ENCODE peak calls at places on chromosomes 7 and 10, in five cellular contexts. I, D, E, T and L are unnamed samples.
A peak's percentile ranks its signal among the peaks of the same experiment; 100 is the strongest.

GRCh38 chr7:1912472-1913289 is 242.6 kb downstream of the ELFN1 start:
- DNase-seq in I (no peak), E (no peak), T (no peak), D (no peak), L (no peak)

GRCh38 chr10:62852961-62853702 is 37.0 kb upstream of the EGR2 start:
- DNase-seq in I (no peak), D (no peak), E (no peak), T (no peak), L (peak; percentile 76)

GRCh38 chr10:96548589-96548988 is 34.9 kb upstream of the TLL2 start:
- DNase-seq in I (no peak), D (no peak), T (no peak), E (no peak), L (no peak)

GRCh38 chr7:47551550-47552121 is 30.3 kb downstream of the TNS3 start:
- DNase-seq in E (no peak), I (no peak), T (no peak), D (no peak), L (peak; percentile 40)

GRCh38 chr7:14836006-14836405 is 66.5 kb downstream of the DGKB start:
- DNase-seq in T (no peak), D (no peak), I (no peak), E (no peak), L (no peak)

GRCh38 chr10:50520115-50520514 is 103.6 kb downstream of the SGMS1 start:
- DNase-seq in I (no peak), D (no peak), E (no peak), T (no peak), L (no peak)

GRCh38 chr10:69089638-69090599 is 2.0 kb downstream of the SRGN start:
- DNase-seq in T (no peak), I (no peak), E (peak; percentile 83), D (no peak), L (no peak)

GRCh38 chr7:2172311-2173183 is 60.2 kb downstream of the MAD1L1 start:
- DNase-seq in D (no peak), T (no peak), I (peak; percentile 44), E (peak; percentile 77), L (no peak)

GRCh38 chr10:105287970-105288369 is 646.9 kb downstream of the SORCS3 start:
- DNase-seq in E (no peak), T (no peak), I (no peak), D (no peak), L (no peak)

GRCh38 chr10:106959521-106959920 is 205.0 kb downstream of the SORCS1 start:
- DNase-seq in D (no peak), I (no peak), T (no peak), E (no peak), L (no peak)

GRCh38 chr7:92754756-92755581 is 81.4 kb downstream of the CDK6 start:
- DNase-seq in I (no peak), E (no peak), T (no peak), D (peak; percentile 15), L (no peak)

GRCh38 chr10:107611101-107611500 is 446.6 kb upstream of the SORCS1 start:
- DNase-seq in T (no peak), E (no peak), D (no peak), I (peak; percentile 83), L (no peak)

GRCh38 chr7:142892941-142893340 is 7.4 kb upstream of the TRPV6 start:
- DNase-seq in T (no peak), I (no peak), D (no peak), E (no peak), L (no peak)

GRCh38 chr10:108597031-108597430 is 1326.3 kb downstream of the XPNPEP1 start:
- DNase-seq in I (no peak), D (no peak), E (no peak), T (no peak), L (no peak)

GRCh38 chr10:70932415-70933196 is 44.2 kb upstream of the PCBD1 start:
- DNase-seq in I (no peak), E (peak; percentile 52), D (no peak), T (no peak), L (no peak)

GRCh38 chr7:6640246-6640721 is 3.2 kb downstream of the ZNF316 start:
- DNase-seq in I (no peak), E (peak; percentile 35), T (no peak), D (peak; percentile 68), L (peak; percentile 53)

GRCh38 chr10:78774999-78775711 is 293.6 kb upstream of the ZMIZ1 start:
- DNase-seq in I (no peak), D (no peak), E (no peak), T (no peak), L (no peak)
- H3K4me2 ChIP-seq in I (no peak overlapping the region), D (no peak overlapping the region), E (no peak overlapping the region), T (no peak overlapping the region), L (no peak overlapping the region)

GRCh38 chr7:106067678-106068077 is 44.4 kb downstream of the SYPL1 start:
- DNase-seq in T (no peak), E (no peak), I (no peak), D (no peak), L (no peak)
- H3K4me1 ChIP-seq in T (peaks cover 15% of the 10 kb centered on the region), E (peaks cover 35% of the 10 kb centered on the region), I (peaks cover 80% of the 10 kb centered on the region), D (peaks cover 29% of the 10 kb centered on the region), L (peaks cover 100% of the 10 kb centered on the region)

GRCh38 chr7:100559127-100559526 is 14.6 kb downstream of the SAP25 start:
- DNase-seq in D (no peak), I (no peak), T (no peak), E (no peak), L (no peak)
- H3K4me2 ChIP-seq in D (no peak overlapping the region), I (no peak overlapping the region), T (no peak overlapping the region), E (no peak overlapping the region), L (no peak overlapping the region)

GRCh38 chr10:88880287-88881094 is 446 bp downstream of the STAMBPL1 start:
- DNase-seq in D (no peak), E (peak; percentile 82), I (peak; percentile 83), T (peak; percentile 51), L (peak; percentile 84)

GRCh38 chr10:88879754-88880286 is at the start of gene STAMBPL1:
- DNase-seq in D (no peak), I (no peak), T (no peak), E (no peak), L (peak; percentile 72)

GRCh38 chr10:88883443-88883799 is 3.4 kb downstream of the STAMBPL1 start:
- DNase-seq in I (no peak), T (no peak), E (no peak), D (no peak), L (peak; percentile 53)

GRCh38 chr10:88881922-88882645 is 2.0 kb downstream of the STAMBPL1 start:
- DNase-seq in D (no peak), E (peak; percentile 64), T (no peak), I (no peak), L (no peak)

DNA sequence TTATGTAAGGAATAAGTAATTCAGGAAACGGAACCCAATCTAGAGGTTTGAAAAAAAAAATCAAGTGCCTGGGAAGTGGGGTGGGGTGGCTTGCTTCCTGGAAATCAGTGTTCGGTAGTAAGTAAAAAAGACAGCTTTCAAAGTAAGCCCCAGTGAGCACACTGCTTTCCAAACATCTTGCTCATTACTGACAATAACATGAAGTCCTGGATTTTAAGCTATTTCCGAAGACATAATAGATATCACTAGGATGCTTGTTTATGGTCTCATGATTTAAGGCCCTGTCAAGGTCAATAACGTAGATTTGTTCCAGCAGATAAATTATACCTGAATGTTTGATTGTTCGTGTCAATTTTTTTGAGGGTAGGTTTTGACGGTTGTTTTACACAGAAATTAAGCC is 1.3 kb downstream of the STAMBPL1 start:
- DNase-seq in I (no peak), T (no peak), E (peak; percentile 17), D (no peak), L (no peak)
- H3K4me1 ChIP-seq in I (peaks cover 35% of the 10 kb centered on the region), T (peaks cover 24% of the 10 kb centered on the region), E (peaks cover 30% of the 10 kb centered on the region), D (peaks cover 10% of the 10 kb centered on the region), L (peaks cover 70% of the 10 kb centered on the region)